ENCODE peak calls at places on chromosomes 6 and 20, in seven cellular contexts. G is activated gamma-delta T cell treated with Interleukin-2 at 50 U/mL for 16 hours; H is stimulated activated CD4-positive, alpha-beta T cell treated with anti-CD3 and anti-CD28 coated beads, Interleukin-1b, Interleukin-23, amount 100 ng/mL, for 24 hours; C is HEK293T; D is HuH-7; E is AG08395; K is left cardiac atrium. W is an unnamed sample.

GRCh38 chr20:682123-682522 is 6.5 kb upstream of the SCRT2 start:
- DNase-seq in G (no peak), H (no peak), C (no peak), D (no peak), E (no peak), K (no peak), W (no peak)

GRCh38 chr6:140857734-140858380 is 1274.9 kb upstream of the GJE1 start:
- DNase-seq in G (no peak), H (no peak), C (peak), D (no peak), E (peak), K (no peak), W (peak)

GRCh38 chr20:53100476-53100911 is 128.3 kb downstream of the TSHZ2 start:
- DNase-seq in G (no peak), H (no peak), C (no peak), D (no peak), E (no peak), K (no peak), W (no peak)

GRCh38 chr6:32190054-32190945 is at the start of gene PBX2:
- DNase-seq in G (peak), H (peak), C (peak), D (peak), E (peak), K (peak), W (peak)

GRCh38 chr6:44053760-44054556 is 73.3 kb downstream of the MRPL14 start:
- DNase-seq in G (no peak), H (no peak), C (no peak), D (no peak), E (peak), K (peak), W (peak)

GRCh38 chr6:34574647-34575293 is 18.6 kb upstream of the SPDEF start:
- DNase-seq in G (no peak), H (no peak), C (no peak), D (no peak), E (no peak), K (no peak), W (peak)

GRCh38 chr6:93592417-93592816 is 173.1 kb upstream of the EPHA7 start:
- DNase-seq in G (no peak), H (no peak), C (no peak), D (no peak), E (no peak), K (no peak), W (no peak)

GRCh38 chr20:53922901-53923314 is 147.5 kb downstream of the BCAS1 start:
- DNase-seq in G (no peak), H (no peak), C (no peak), D (no peak), E (peak), K (no peak), W (no peak)

GRCh38 chr20:2834401-2834800 is 6.1 kb downstream of the PCED1A start:
- DNase-seq in G (no peak), H (no peak), C (no peak), D (no peak), E (no peak), K (no peak), W (no peak)

GRCh38 chr6:17589402-17590116 is 10.5 kb upstream of the FAM8A1 start:
- DNase-seq in G (peak), H (no peak), C (no peak), D (no peak), E (peak), K (no peak), W (peak)

GRCh38 chr6:152954443-152954842 is 28.4 kb downstream of the FBXO5 start:
- DNase-seq in G (no peak), H (no peak), C (no peak), D (peak), E (no peak), K (no peak), W (no peak)

GRCh38 chr6:32202186-32202585 is 9.7 kb upstream of the GPSM3 start:
- DNase-seq in G (no peak), H (no peak), C (no peak), D (no peak), E (no peak), K (no peak), W (peak)

GRCh38 chr6:47400581-47400980 is 77.0 kb upstream of the CD2AP start:
- DNase-seq in G (no peak), H (no peak), C (no peak), D (no peak), E (no peak), K (no peak), W (no peak)

GRCh38 chr20:15139522-15139921 is 802.1 kb upstream of the FLRT3 start:
- DNase-seq in G (no peak), H (no peak), C (no peak), D (no peak), E (no peak), K (no peak), W (no peak)

GRCh38 chr20:63106108-63106764 is 99.5 kb upstream of the BHLHE23 start:
- DNase-seq in G (no peak), H (no peak), C (no peak), D (no peak), E (peak), K (peak), W (peak)

GRCh38 chr6:89745728-89746127 is 73.9 kb downstream of the MDN1 start:
- DNase-seq in G (no peak), H (no peak), C (no peak), D (no peak), E (peak), K (no peak), W (no peak)

GRCh38 chr6:135322427-135323201 is 141.5 kb downstream of the MYB start:
- DNase-seq in G (no peak), H (no peak), C (no peak), D (no peak), E (no peak), K (no peak), W (no peak)

GRCh38 chr6:168397011-168397410 is 44.0 kb upstream of the SMOC2 start:
- DNase-seq in G (no peak), H (no peak), C (no peak), D (no peak), E (no peak), K (no peak), W (peak)

GRCh38 chr6:36888115-36888643 is 2.4 kb downstream of the C6orf89 start:
- DNase-seq in G (no peak), H (no peak), C (no peak), D (no peak), E (no peak), K (no peak), W (no peak)

GRCh38 chr6:33314943-33315752 is 1.3 kb upstream of the TAPBP start:
- DNase-seq in G (no peak), H (no peak), C (no peak), D (no peak), E (no peak), K (peak), W (no peak)